ENCODE peak calls at places on chromosome 11, in seven cellular contexts. One of them, this sample, is unnamed.

GRCh38 chr11:9825895-9826294 is 162.0 kb downstream of the SWAP70 start:
- DNase-seq in testis: no peak
- DNase-seq in adrenal gland: no peak
- DNase-seq in stomach: no peak
- DNase-seq in progenitor cell of endocrine pancreas: no peak
- DNase-seq in WTC11: no peak
- DNase-seq in tibial artery: no peak
- DNase-seq in this sample: no peak

GRCh38 chr11:45031912-45032519 is 81.3 kb upstream of the TP53I11 start:
- DNase-seq in WTC11: no peak
- DNase-seq in tibial artery: no peak
- DNase-seq in adrenal gland: no peak
- DNase-seq in stomach: peak
- DNase-seq in testis: no peak
- DNase-seq in progenitor cell of endocrine pancreas: no peak
- DNase-seq in this sample: no peak

GRCh38 chr11:72293910-72294533 is 50.0 kb upstream of the PHOX2A start:
- DNase-seq in stomach: peak
- DNase-seq in WTC11: no peak
- DNase-seq in testis: no peak
- DNase-seq in adrenal gland: no peak
- DNase-seq in progenitor cell of endocrine pancreas: no peak
- DNase-seq in tibial artery: no peak
- DNase-seq in this sample: peak

GRCh38 chr11:26905368-26905767 is 88.5 kb upstream of the FIBIN start:
- DNase-seq in tibial artery: no peak
- DNase-seq in testis: no peak
- DNase-seq in adrenal gland: no peak
- DNase-seq in WTC11: no peak
- DNase-seq in progenitor cell of endocrine pancreas: no peak
- DNase-seq in stomach: no peak
- DNase-seq in this sample: no peak

GRCh38 chr11:14029971-14030531 is 67.5 kb downstream of the SPON1 start:
- DNase-seq in testis: peak
- DNase-seq in stomach: peak
- DNase-seq in progenitor cell of endocrine pancreas: no peak
- DNase-seq in adrenal gland: peak
- DNase-seq in WTC11: no peak
- DNase-seq in tibial artery: peak
- DNase-seq in this sample: no peak

GRCh38 chr11:9120659-9121350 is 29.4 kb upstream of the SCUBE2 start:
- DNase-seq in adrenal gland: no peak
- DNase-seq in WTC11: peak
- DNase-seq in tibial artery: no peak
- DNase-seq in stomach: no peak
- DNase-seq in progenitor cell of endocrine pancreas: no peak
- DNase-seq in testis: no peak
- DNase-seq in this sample: peak

GRCh38 chr11:117187007-117187406 is 8.5 kb downstream of the SIDT2 start:
- DNase-seq in testis: peak
- DNase-seq in adrenal gland: no peak
- DNase-seq in progenitor cell of endocrine pancreas: no peak
- DNase-seq in stomach: no peak
- DNase-seq in tibial artery: peak
- DNase-seq in WTC11: no peak
- DNase-seq in this sample: no peak

GRCh38 chr11:125938418-125938817 is 7.4 kb upstream of the VSIG10L2 start:
- DNase-seq in stomach: peak
- DNase-seq in WTC11: no peak
- DNase-seq in testis: no peak
- DNase-seq in progenitor cell of endocrine pancreas: no peak
- DNase-seq in adrenal gland: no peak
- DNase-seq in tibial artery: peak
- DNase-seq in this sample: no peak

GRCh38 chr11:118064956-118065355 is 11.9 kb upstream of the TMPRSS4 start:
- DNase-seq in testis: no peak
- DNase-seq in adrenal gland: no peak
- DNase-seq in stomach: no peak
- DNase-seq in progenitor cell of endocrine pancreas: no peak
- DNase-seq in WTC11: no peak
- DNase-seq in tibial artery: peak
- DNase-seq in this sample: no peak

GRCh38 chr11:106480581-106481185 is 403.2 kb downstream of the AASDHPPT start:
- DNase-seq in adrenal gland: no peak
- DNase-seq in tibial artery: no peak
- DNase-seq in stomach: no peak
- DNase-seq in progenitor cell of endocrine pancreas: no peak
- DNase-seq in testis: no peak
- DNase-seq in WTC11: no peak
- DNase-seq in this sample: no peak

GRCh38 chr11:79404325-79404724 is 36.5 kb downstream of the TENM4 start:
- DNase-seq in stomach: no peak
- DNase-seq in WTC11: no peak
- DNase-seq in tibial artery: no peak
- DNase-seq in progenitor cell of endocrine pancreas: no peak
- DNase-seq in adrenal gland: no peak
- DNase-seq in testis: no peak
- DNase-seq in this sample: no peak

GRCh38 chr11:47412152-47412746 is 3.9 kb downstream of the SLC39A13 start:
- DNase-seq in tibial artery: no peak
- DNase-seq in testis: peak
- DNase-seq in stomach: peak
- DNase-seq in progenitor cell of endocrine pancreas: peak
- DNase-seq in adrenal gland: no peak
- DNase-seq in WTC11: peak
- DNase-seq in this sample: peak

GRCh38 chr11:20933958-20934357 is 264.6 kb downstream of the NELL1 start:
- DNase-seq in tibial artery: no peak
- DNase-seq in testis: no peak
- DNase-seq in progenitor cell of endocrine pancreas: no peak
- DNase-seq in adrenal gland: no peak
- DNase-seq in WTC11: no peak
- DNase-seq in stomach: no peak
- DNase-seq in this sample: no peak

GRCh38 chr11:111944139-111944538 is 7.0 kb downstream of the DIXDC1 start:
- DNase-seq in adrenal gland: peak
- DNase-seq in progenitor cell of endocrine pancreas: no peak
- DNase-seq in tibial artery: no peak
- DNase-seq in stomach: no peak
- DNase-seq in WTC11: no peak
- DNase-seq in testis: no peak
- DNase-seq in this sample: peak
- TF ChIP-seq CTCF in adrenal gland: no peak
- TF ChIP-seq CTCF in progenitor cell of endocrine pancreas: no peak
- TF ChIP-seq CTCF in tibial artery: no peak
- TF ChIP-seq CTCF in stomach: no peak
- TF ChIP-seq CTCF in WTC11: no peak
- TF ChIP-seq CTCF in testis: no peak
- TF ChIP-seq CTCF in this sample: no peak

GRCh38 chr11:119980431-119980830 is 157.5 kb downstream of the TRIM29 start:
- DNase-seq in WTC11: no peak
- DNase-seq in progenitor cell of endocrine pancreas: no peak
- DNase-seq in tibial artery: no peak
- DNase-seq in testis: no peak
- DNase-seq in adrenal gland: no peak
- DNase-seq in stomach: no peak
- DNase-seq in this sample: no peak

GRCh38 chr11:119982517-119983239 is 155.2 kb downstream of the TRIM29 start:
- DNase-seq in progenitor cell of endocrine pancreas: no peak
- DNase-seq in tibial artery: no peak
- DNase-seq in testis: no peak
- DNase-seq in stomach: no peak
- DNase-seq in adrenal gland: no peak
- DNase-seq in WTC11: no peak
- DNase-seq in this sample: no peak

GRCh38 chr11:119985551-119985950 is 152.4 kb downstream of the TRIM29 start:
- DNase-seq in progenitor cell of endocrine pancreas: no peak
- DNase-seq in adrenal gland: no peak
- DNase-seq in stomach: no peak
- DNase-seq in testis: no peak
- DNase-seq in tibial artery: no peak
- DNase-seq in WTC11: no peak
- DNase-seq in this sample: no peak

GRCh38 chr11:119983816-119984215 is 154.1 kb downstream of the TRIM29 start:
- DNase-seq in tibial artery: no peak
- DNase-seq in progenitor cell of endocrine pancreas: no peak
- DNase-seq in testis: no peak
- DNase-seq in stomach: no peak
- DNase-seq in WTC11: no peak
- DNase-seq in adrenal gland: no peak
- DNase-seq in this sample: no peak

GRCh38 chr11:119983240-119983732 is 154.6 kb downstream of the TRIM29 start:
- DNase-seq in testis: no peak
- DNase-seq in tibial artery: no peak
- DNase-seq in WTC11: peak
- DNase-seq in progenitor cell of endocrine pancreas: no peak
- DNase-seq in adrenal gland: no peak
- DNase-seq in stomach: no peak
- DNase-seq in this sample: no peak
- TF ChIP-seq CTCF in testis: no peak
- TF ChIP-seq CTCF in tibial artery: no peak
- TF ChIP-seq CTCF in WTC11: peak
- TF ChIP-seq CTCF in progenitor cell of endocrine pancreas: no peak
- TF ChIP-seq CTCF in adrenal gland: no peak
- TF ChIP-seq CTCF in stomach: no peak
- TF ChIP-seq CTCF in this sample: no peak

GRCh38 chr11:69273571-69273970 is 20.4 kb upstream of the MYEOV start:
- DNase-seq in WTC11: no peak
- DNase-seq in stomach: no peak
- DNase-seq in tibial artery: no peak
- DNase-seq in testis: no peak
- DNase-seq in adrenal gland: no peak
- DNase-seq in progenitor cell of endocrine pancreas: no peak
- DNase-seq in this sample: no peak

GRCh38 chr11:69276165-69276564 is 17.8 kb upstream of the MYEOV start:
- DNase-seq in testis: no peak
- DNase-seq in progenitor cell of endocrine pancreas: no peak
- DNase-seq in stomach: no peak
- DNase-seq in adrenal gland: no peak
- DNase-seq in WTC11: no peak
- DNase-seq in tibial artery: no peak
- DNase-seq in this sample: no peak

GRCh38 chr11:69272961-69273461 is 20.9 kb upstream of the MYEOV start:
- DNase-seq in testis: no peak
- DNase-seq in WTC11: no peak
- DNase-seq in progenitor cell of endocrine pancreas: no peak
- DNase-seq in stomach: peak
- DNase-seq in adrenal gland: no peak
- DNase-seq in tibial artery: no peak
- DNase-seq in this sample: no peak

GRCh38 chr11:69275178-69275577 is 18.8 kb upstream of the MYEOV start:
- DNase-seq in testis: no peak
- DNase-seq in stomach: no peak
- DNase-seq in WTC11: no peak
- DNase-seq in adrenal gland: no peak
- DNase-seq in progenitor cell of endocrine pancreas: no peak
- DNase-seq in tibial artery: no peak
- DNase-seq in this sample: no peak

DNA sequence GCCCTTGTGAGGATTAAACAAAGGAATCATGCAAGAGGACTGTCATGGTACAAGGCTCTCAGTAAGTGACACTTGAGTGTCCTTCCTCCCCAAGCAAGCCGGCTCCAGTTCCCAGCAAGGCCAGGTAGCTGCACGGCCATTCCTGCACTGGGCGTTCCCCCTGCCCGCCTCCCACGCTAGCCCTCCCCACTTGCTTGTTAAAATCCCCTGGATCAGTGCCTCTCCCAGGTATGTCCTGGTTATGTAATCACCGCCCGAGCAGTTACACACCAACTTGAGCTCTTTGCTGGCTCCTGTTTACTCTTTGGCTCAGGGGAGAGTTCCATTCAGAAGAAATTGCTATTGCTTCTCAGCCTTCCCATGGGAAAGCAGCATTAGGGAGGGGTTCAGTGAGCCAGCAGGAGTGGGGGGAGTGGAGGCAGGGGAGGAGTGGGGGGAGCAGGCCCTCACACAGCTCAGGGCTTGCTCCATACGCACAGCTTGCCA is 19.4 kb upstream of the MYEOV start:
- DNase-seq in tibial artery: no peak
- DNase-seq in WTC11: no peak
- DNase-seq in adrenal gland: no peak
- DNase-seq in testis: no peak
- DNase-seq in stomach: peak
- DNase-seq in progenitor cell of endocrine pancreas: peak
- DNase-seq in this sample: no peak
- TF ChIP-seq CTCF in tibial artery: no peak
- TF ChIP-seq CTCF in WTC11: no peak
- TF ChIP-seq CTCF in adrenal gland: no peak
- TF ChIP-seq CTCF in testis: no peak
- TF ChIP-seq CTCF in stomach: no peak
- TF ChIP-seq CTCF in progenitor cell of endocrine pancreas: no peak
- TF ChIP-seq CTCF in this sample: no peak

DNA sequence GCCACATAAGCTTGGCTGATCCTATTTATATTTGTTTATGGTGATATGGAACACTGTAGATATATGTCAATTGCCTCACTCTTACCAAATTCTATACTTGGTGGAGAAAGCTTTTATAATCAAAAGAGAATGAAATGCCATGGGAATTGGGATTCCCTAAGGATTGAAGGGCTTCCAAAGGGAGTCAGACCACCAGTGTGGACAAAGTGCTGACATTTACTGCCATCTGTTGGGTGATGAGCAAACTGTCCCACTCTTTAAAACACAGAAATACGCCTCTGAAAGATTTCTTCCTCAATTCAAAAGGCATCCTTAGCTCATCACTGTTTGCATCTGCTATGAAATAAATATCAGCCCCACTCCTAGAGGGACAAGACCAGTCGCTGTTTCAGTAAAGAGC is 7.1 kb downstream of the SLC1A2 start:
- DNase-seq in progenitor cell of endocrine pancreas: no peak
- DNase-seq in stomach: no peak
- DNase-seq in testis: no peak
- DNase-seq in WTC11: no peak
- DNase-seq in tibial artery: no peak
- DNase-seq in adrenal gland: no peak
- DNase-seq in this sample: no peak
- TF ChIP-seq CTCF in progenitor cell of endocrine pancreas: peak
- TF ChIP-seq CTCF in stomach: no peak
- TF ChIP-seq CTCF in testis: no peak
- TF ChIP-seq CTCF in WTC11: no peak
- TF ChIP-seq CTCF in tibial artery: peak
- TF ChIP-seq CTCF in adrenal gland: peak
- TF ChIP-seq CTCF in this sample: peak